ENCODE peak calls at places on chromosomes 5 and 9, in seven cellular contexts. X is GM12892, W is DMS153, B is HTR-8/SVneo, O is left lobe of liver, P is putamen, G is T47D. F is an unnamed sample.
A peak's percentile ranks its signal among the peaks of the same experiment; 100 is the strongest.

GRCh38 chr9:137435980-137436760 is 5.0 kb downstream of the ENTPD8 start:
- DNase-seq in O (peak; percentile 52), X (no peak), G (peak; percentile 92), P (no peak), B (peak; percentile 84), W (no peak), F (no peak)

GRCh38 chr5:145118109-145118508 is 717.0 kb downstream of the PRELID2 start:
- DNase-seq in P (no peak), W (no peak), X (no peak), B (no peak), G (no peak), O (no peak), F (no peak)

GRCh38 chr5:124644138-124644537 is 102.3 kb downstream of the ZNF608 start:
- DNase-seq in B (no peak), X (no peak), W (no peak), O (no peak), G (no peak), P (no peak), F (no peak)

GRCh38 chr5:108858959-108859358 is 111.3 kb downstream of the FER start:
- DNase-seq in X (peak; percentile 4), P (no peak), G (no peak), W (no peak), B (no peak), O (no peak), F (no peak)

GRCh38 chr5:10912435-10912834 is 151.4 kb upstream of the DAP start:
- DNase-seq in X (no peak), O (no peak), G (no peak), B (no peak), P (peak; percentile 40), W (no peak), F (no peak)

GRCh38 chr5:31664566-31664965 is 25.6 kb downstream of the PDZD2 start:
- DNase-seq in W (no peak), X (peak; percentile 15), O (no peak), G (peak; percentile 78), P (no peak), B (peak; percentile 46), F (peak; percentile 43)

GRCh38 chr5:2020730-2021129 is 138.0 kb upstream of the IRX4 start:
- DNase-seq in W (no peak), O (no peak), X (no peak), G (no peak), P (no peak), B (no peak), F (no peak)

GRCh38 chr5:122300374-122300773 is 11.7 kb upstream of the SNCAIP start:
- DNase-seq in O (no peak), X (no peak), P (no peak), B (no peak), G (no peak), W (no peak), F (no peak)

GRCh38 chr9:87590996-87591395 is 93.3 kb downstream of the DAPK1 start:
- DNase-seq in P (no peak), B (no peak), X (no peak), W (no peak), O (no peak), G (no peak), F (no peak)

GRCh38 chr9:114493521-114494184 is 11.6 kb downstream of the WHRN start:
- DNase-seq in X (no peak), B (no peak), W (no peak), P (no peak), G (no peak), O (no peak), F (no peak)

GRCh38 chr9:100108572-100108971 is 9.5 kb downstream of the INVS start:
- DNase-seq in X (no peak), W (peak; percentile 6), G (no peak), O (no peak), P (no peak), B (no peak), F (no peak)

GRCh38 chr5:39016587-39017275 is 57.5 kb downstream of the RICTOR start:
- DNase-seq in G (no peak), O (no peak), B (no peak), W (no peak), P (no peak), X (no peak), F (no peak)

GRCh38 chr9:76987594-76988200 is 31.8 kb upstream of the FOXB2 start:
- DNase-seq in X (no peak), G (peak; percentile 63), W (peak; percentile 82), O (no peak), P (peak; percentile 75), B (peak; percentile 58), F (peak; percentile 45)

GRCh38 chr9:95822583-95823431 is 52.7 kb upstream of the ERCC6L2 start:
- DNase-seq in X (peak; percentile 47), P (no peak), B (peak; percentile 61), W (no peak), O (no peak), G (no peak), F (no peak)

GRCh38 chr9:115400801-115401200 is 282.8 kb upstream of the TNC start:
- DNase-seq in O (no peak), X (no peak), P (no peak), B (no peak), W (no peak), G (no peak), F (no peak)

GRCh38 chr5:173926359-173926758 is 38.2 kb downstream of the CPEB4 start:
- DNase-seq in W (no peak), B (no peak), G (peak; percentile 45), O (no peak), P (no peak), X (no peak), F (no peak)

F was measured in NCI-H1930.